ENCODE peak calls at places on chromosome 2, in nine cellular contexts. Z, T, H, J, U, R, N, E and W are unnamed samples.

GRCh38 chr2:101921319-101921960 is 70.3 kb upstream of the IL1R2 start:
- DNase-seq in Z (no peak), T (no peak), H (no peak), J (no peak), U (no peak), R (peak), N (no peak), E (no peak), W (peak)

GRCh38 chr2:218883491-218884490 is 3.1 kb downstream of the WNT10A start:
- DNase-seq in Z (no peak), T (no peak), H (no peak), J (peak), U (no peak), R (peak), N (no peak), E (peak), W (peak)

GRCh38 chr2:134823832-134824231 is 14.6 kb upstream of the ACMSD start:
- DNase-seq in Z (no peak), T (no peak), H (no peak), J (no peak), U (no peak), R (no peak), N (no peak), E (no peak), W (no peak)

GRCh38 chr2:219473511-219473910 is 25.2 kb upstream of the GMPPA start:
- DNase-seq in Z (no peak), T (no peak), H (no peak), J (no peak), U (no peak), R (no peak), N (no peak), E (no peak), W (no peak)

GRCh38 chr2:150293771-150294170 is 193.7 kb downstream of the RND3 start:
- DNase-seq in Z (no peak), T (no peak), H (no peak), J (no peak), U (no peak), R (no peak), N (no peak), E (no peak), W (no peak)

GRCh38 chr2:19989681-19990415 is at the start of gene WDR35:
- DNase-seq in Z (peak), T (peak), H (peak), J (peak), U (no peak), R (peak), N (peak), E (peak), W (peak)

GRCh38 chr2:155372969-155373368 is 674.5 kb downstream of the KCNJ3 start:
- DNase-seq in Z (no peak), T (no peak), H (no peak), J (no peak), U (no peak), R (no peak), N (peak), E (peak), W (no peak)

GRCh38 chr2:183063083-183063482 is 15.5 kb upstream of the DUSP19 start:
- DNase-seq in Z (no peak), T (no peak), H (no peak), J (no peak), U (no peak), R (no peak), N (peak), E (peak), W (peak)

GRCh38 chr2:122255924-122256323 is 500.5 kb downstream of the TSN start:
- DNase-seq in Z (no peak), T (no peak), H (no peak), J (no peak), U (no peak), R (no peak), N (no peak), E (no peak), W (no peak)

GRCh38 chr2:102100371-102101096 is 42.0 kb upstream of the IL1R1 start:
- DNase-seq in Z (peak), T (no peak), H (no peak), J (no peak), U (peak), R (no peak), N (peak), E (no peak), W (no peak)

GRCh38 chr2:218006741-218007140 is 3.9 kb upstream of the TNS1 start:
- DNase-seq in Z (no peak), T (no peak), H (no peak), J (no peak), U (no peak), R (no peak), N (peak), E (no peak), W (no peak)

GRCh38 chr2:203636896-203637818 is 69.3 kb upstream of the CD28 start:
- DNase-seq in Z (no peak), T (no peak), H (no peak), J (peak), U (no peak), R (no peak), N (peak), E (no peak), W (no peak)

GRCh38 chr2:16417711-16418110 is 247.9 kb downstream of the CYRIA start:
- DNase-seq in Z (no peak), T (no peak), H (no peak), J (no peak), U (no peak), R (no peak), N (no peak), E (no peak), W (no peak)

GRCh38 chr2:64931536-64932326 is 57.5 kb upstream of the SLC1A4 start:
- DNase-seq in Z (no peak), T (no peak), H (no peak), J (no peak), U (no peak), R (no peak), N (no peak), E (no peak), W (no peak)

GRCh38 chr2:238864207-238865014 is 16.5 kb downstream of the TWIST2 start:
- DNase-seq in Z (peak), T (peak), H (peak), J (peak), U (peak), R (no peak), N (peak), E (no peak), W (no peak)

DNA sequence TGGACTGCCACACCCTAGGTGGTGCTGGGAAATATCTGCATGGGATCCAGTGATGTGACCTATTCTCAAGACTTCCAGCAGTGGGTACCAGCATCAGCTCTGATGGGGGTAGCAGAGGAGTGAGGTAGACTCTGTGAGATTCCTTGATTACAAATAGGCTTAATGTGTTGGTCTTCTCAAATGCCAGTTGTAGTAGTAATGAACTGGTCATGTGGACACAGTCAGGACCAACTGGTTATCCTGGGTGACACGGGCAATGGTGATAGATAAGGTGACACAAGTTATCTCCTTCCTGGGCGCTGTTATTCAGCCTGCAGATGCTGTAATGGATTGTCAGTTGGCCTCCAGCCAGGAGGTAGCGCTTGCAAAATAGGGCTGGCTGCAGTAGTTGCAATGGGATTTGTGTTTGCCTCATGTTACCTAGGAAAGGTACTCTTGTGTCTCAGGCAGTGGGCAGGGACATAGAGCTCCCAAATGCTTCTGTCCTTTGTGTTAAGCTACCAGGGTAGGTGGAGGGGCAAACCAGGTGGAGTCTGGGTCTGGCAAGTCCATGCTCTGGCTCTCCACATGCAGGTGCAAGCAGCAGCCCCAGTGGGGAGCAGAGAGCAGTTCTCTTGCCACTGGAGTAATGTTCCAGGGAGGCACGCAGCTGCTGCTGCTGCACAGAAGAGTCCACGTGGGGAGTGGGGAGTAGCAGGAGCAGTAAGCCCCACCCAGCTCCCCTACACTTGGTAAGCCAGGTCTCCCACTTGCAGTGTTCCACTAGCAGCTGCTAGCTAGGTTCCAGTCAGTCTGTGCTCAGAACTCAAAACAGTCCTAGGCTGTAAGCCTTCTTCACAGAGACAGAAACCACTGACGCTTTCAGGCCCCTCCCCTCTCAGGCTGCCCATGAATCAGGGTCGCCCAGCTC is 505.4 kb upstream of the DDX18 start:
- DNase-seq in Z (no peak), T (no peak), H (no peak), J (no peak), U (no peak), R (no peak), N (no peak), E (no peak), W (no peak)
- TF ChIP-seq CTCF in Z (no peak), T (no peak), H (no peak), J (no peak), U (no peak), R (no peak), N (no peak), E (no peak), W (no peak)

DNA sequence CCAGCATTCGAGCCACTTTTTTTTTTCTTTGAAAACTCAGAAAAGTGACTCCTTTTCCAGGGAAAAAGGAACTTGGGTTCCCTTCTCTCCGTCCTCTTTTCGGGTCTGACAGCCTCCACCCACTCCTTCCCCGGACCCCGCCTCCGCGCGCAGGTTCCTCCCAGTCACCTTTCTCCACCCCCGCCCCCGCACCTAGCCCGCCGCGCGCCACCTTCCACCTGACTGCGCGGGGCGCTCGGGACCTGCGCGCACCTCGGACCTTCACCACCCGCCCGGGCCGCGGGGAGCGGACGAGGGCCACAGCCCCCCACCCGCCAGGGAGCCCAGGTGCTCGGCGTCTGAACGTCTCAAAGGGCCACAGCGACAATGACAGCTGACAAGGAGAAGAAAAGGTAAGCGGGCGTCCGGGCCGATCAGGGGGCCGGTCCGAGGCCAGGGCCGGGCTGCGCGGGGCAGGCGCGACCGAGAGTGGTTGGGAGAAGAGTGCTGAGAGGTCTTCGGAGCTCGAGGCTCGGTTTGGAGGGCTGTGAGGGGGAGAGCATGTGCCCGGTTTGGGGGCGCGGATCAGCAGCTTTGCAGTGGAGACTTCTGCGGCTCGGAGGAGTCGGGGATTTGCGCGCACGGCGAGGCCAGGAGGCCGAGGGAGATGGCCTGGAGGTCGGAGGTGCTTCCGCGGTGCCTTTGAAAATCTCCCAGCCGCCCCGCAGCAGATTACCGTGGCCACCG is 502 bp downstream of the EPAS1 start:
- DNase-seq in Z (peak), T (peak), H (peak), J (peak), U (no peak), R (peak), N (no peak), E (peak), W (peak)
- TF ChIP-seq CTCF in Z (peak), T (no peak), H (no peak), J (no peak), U (no peak), R (no peak), N (no peak), E (no peak), W (no peak)

GRCh38 chr2:176110975-176111663 is 4.0 kb downstream of the HOXD11 start:
- DNase-seq in Z (peak), T (no peak), H (no peak), J (peak), U (no peak), R (no peak), N (peak), E (peak), W (peak)
- TF ChIP-seq CTCF in Z (peak), T (no peak), H (no peak), J (peak), U (peak), R (peak), N (peak), E (peak), W (peak)

GRCh38 chr2:237691200-237691907 is 64.0 kb downstream of the LRRFIP1 start:
- DNase-seq in Z (no peak), T (peak), H (no peak), J (peak), U (no peak), R (peak), N (no peak), E (peak), W (no peak)

GRCh38 chr2:237693281-237694039 is 66.1 kb downstream of the LRRFIP1 start:
- DNase-seq in Z (peak), T (no peak), H (peak), J (no peak), U (no peak), R (peak), N (peak), E (no peak), W (no peak)

GRCh38 chr2:237689569-237690131 is 62.3 kb downstream of the LRRFIP1 start:
- DNase-seq in Z (no peak), T (peak), H (no peak), J (no peak), U (no peak), R (peak), N (no peak), E (no peak), W (no peak)

GRCh38 chr2:237692601-237693079 is 65.3 kb downstream of the LRRFIP1 start:
- DNase-seq in Z (no peak), T (no peak), H (peak), J (peak), U (no peak), R (peak), N (no peak), E (peak), W (no peak)

DNA sequence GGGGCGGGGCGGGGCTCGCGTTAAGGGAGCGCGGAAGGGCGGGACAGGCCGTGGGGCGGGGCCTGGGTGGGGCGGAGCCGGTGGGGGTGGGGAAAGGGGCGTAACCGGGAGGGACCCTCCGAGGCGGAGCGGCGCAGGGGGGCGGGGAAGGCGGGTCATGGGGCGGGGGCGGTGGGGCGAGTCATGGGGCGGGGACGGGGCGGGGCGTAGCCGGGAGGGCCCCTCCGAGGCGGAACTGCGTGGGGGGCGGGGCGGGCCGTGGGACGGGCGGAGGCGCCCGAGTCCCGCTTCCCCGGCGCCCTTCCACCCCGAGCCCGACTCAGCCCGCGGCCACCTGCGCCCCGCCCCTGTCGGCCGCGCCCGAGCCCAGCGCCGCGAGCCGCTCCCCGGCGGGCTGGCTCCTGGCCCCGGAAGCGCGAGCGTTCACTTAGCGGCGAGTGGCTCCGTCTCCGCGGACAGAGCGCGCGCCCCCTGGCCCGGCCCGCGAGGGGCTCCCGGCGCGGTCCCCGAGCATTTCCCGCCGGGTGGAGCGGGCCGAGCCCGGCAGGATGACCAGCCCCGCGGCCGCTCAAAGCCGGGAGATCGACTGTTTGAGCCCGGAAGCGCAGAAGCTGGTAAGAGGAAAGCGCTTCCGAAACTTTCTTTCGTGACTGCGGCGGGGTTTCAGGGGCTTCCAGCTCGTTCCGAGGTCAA is 64.7 kb downstream of the LRRFIP1 start:
- DNase-seq in Z (peak), T (peak), H (peak), J (peak), U (no peak), R (peak), N (peak), E (peak), W (peak)
- TF ChIP-seq CTCF in Z (no peak), T (no peak), H (no peak), J (no peak), U (no peak), R (no peak), N (no peak), E (no peak), W (no peak)